ENCODE peak calls at places on chromosomes 1 and 21, in seven cellular contexts. One of them, this sample, is unnamed.

GRCh38 chr1:44941424-44942324 is 44.7 kb downstream of the EIF2B3 start:
- DNase-seq in posterior cingulate gyrus: no peak
- DNase-seq in stimulated activated naive CD4-positive, alpha-beta T cell: no peak
- DNase-seq in iPS-NIHi11: no peak
- DNase-seq in AG09309: no peak
- DNase-seq in iris pigment epithelial cell: no peak
- DNase-seq in effector CD4-positive, alpha-beta T cell: no peak
- DNase-seq in this sample: no peak

GRCh38 chr1:234986750-234987414 is 141.8 kb downstream of the TOMM20 start:
- DNase-seq in iPS-NIHi11: peak; percentile 33
- DNase-seq in effector CD4-positive, alpha-beta T cell: no peak
- DNase-seq in AG09309: no peak
- DNase-seq in iris pigment epithelial cell: peak; percentile 75
- DNase-seq in posterior cingulate gyrus: no peak
- DNase-seq in stimulated activated naive CD4-positive, alpha-beta T cell: no peak
- DNase-seq in this sample: no peak

GRCh38 chr1:244316407-244316806 is 135.3 kb downstream of the ADSS2 start:
- DNase-seq in AG09309: no peak
- DNase-seq in posterior cingulate gyrus: no peak
- DNase-seq in stimulated activated naive CD4-positive, alpha-beta T cell: no peak
- DNase-seq in iris pigment epithelial cell: no peak
- DNase-seq in effector CD4-positive, alpha-beta T cell: no peak
- DNase-seq in iPS-NIHi11: no peak
- DNase-seq in this sample: no peak

GRCh38 chr1:204523605-204524215 is 7.5 kb downstream of the MDM4 start:
- DNase-seq in stimulated activated naive CD4-positive, alpha-beta T cell: no peak
- DNase-seq in iris pigment epithelial cell: no peak
- DNase-seq in AG09309: no peak
- DNase-seq in posterior cingulate gyrus: no peak
- DNase-seq in iPS-NIHi11: no peak
- DNase-seq in effector CD4-positive, alpha-beta T cell: no peak
- DNase-seq in this sample: no peak

GRCh38 chr1:36586146-36586545 is 103.4 kb upstream of the CSF3R start:
- DNase-seq in stimulated activated naive CD4-positive, alpha-beta T cell: no peak
- DNase-seq in AG09309: no peak
- DNase-seq in posterior cingulate gyrus: no peak
- DNase-seq in effector CD4-positive, alpha-beta T cell: no peak
- DNase-seq in iris pigment epithelial cell: no peak
- DNase-seq in iPS-NIHi11: no peak
- DNase-seq in this sample: no peak

GRCh38 chr1:9038881-9039760 is 12.9 kb upstream of the SLC2A7 start:
- DNase-seq in effector CD4-positive, alpha-beta T cell: no peak
- DNase-seq in iris pigment epithelial cell: no peak
- DNase-seq in posterior cingulate gyrus: no peak
- DNase-seq in AG09309: no peak
- DNase-seq in iPS-NIHi11: no peak
- DNase-seq in stimulated activated naive CD4-positive, alpha-beta T cell: no peak
- DNase-seq in this sample: no peak

GRCh38 chr1:9874959-9875635 is 35.0 kb downstream of the CTNNBIP1 start:
- DNase-seq in posterior cingulate gyrus: peak; percentile 77
- DNase-seq in iris pigment epithelial cell: peak; percentile 57
- DNase-seq in iPS-NIHi11: peak; percentile 99
- DNase-seq in effector CD4-positive, alpha-beta T cell: peak; percentile 65
- DNase-seq in AG09309: peak; percentile 16
- DNase-seq in stimulated activated naive CD4-positive, alpha-beta T cell: peak; percentile 48
- DNase-seq in this sample: no peak

GRCh38 chr1:8408151-8408839 is 90.4 kb downstream of the SLC45A1 start:
- DNase-seq in iris pigment epithelial cell: peak; percentile 88
- DNase-seq in iPS-NIHi11: no peak
- DNase-seq in effector CD4-positive, alpha-beta T cell: no peak
- DNase-seq in posterior cingulate gyrus: no peak
- DNase-seq in stimulated activated naive CD4-positive, alpha-beta T cell: no peak
- DNase-seq in AG09309: peak; percentile 64
- DNase-seq in this sample: peak; percentile 84

GRCh38 chr1:46183119-46183842 is 7.0 kb upstream of the P3R3URF start:
- DNase-seq in posterior cingulate gyrus: no peak
- DNase-seq in iris pigment epithelial cell: peak; percentile 92
- DNase-seq in stimulated activated naive CD4-positive, alpha-beta T cell: no peak
- DNase-seq in AG09309: peak; percentile 90
- DNase-seq in iPS-NIHi11: peak; percentile 41
- DNase-seq in effector CD4-positive, alpha-beta T cell: no peak
- DNase-seq in this sample: peak; percentile 90

GRCh38 chr1:156146749-156147405 is 6.5 kb upstream of the SEMA4A start:
- DNase-seq in iris pigment epithelial cell: no peak
- DNase-seq in AG09309: no peak
- DNase-seq in effector CD4-positive, alpha-beta T cell: no peak
- DNase-seq in posterior cingulate gyrus: peak; percentile 43
- DNase-seq in iPS-NIHi11: no peak
- DNase-seq in stimulated activated naive CD4-positive, alpha-beta T cell: no peak
- DNase-seq in this sample: no peak

GRCh38 chr1:226629210-226629895 is 80.8 kb downstream of the STUM start:
- DNase-seq in stimulated activated naive CD4-positive, alpha-beta T cell: no peak
- DNase-seq in iris pigment epithelial cell: no peak
- DNase-seq in iPS-NIHi11: no peak
- DNase-seq in AG09309: no peak
- DNase-seq in posterior cingulate gyrus: peak; percentile 6
- DNase-seq in effector CD4-positive, alpha-beta T cell: no peak
- DNase-seq in this sample: no peak

GRCh38 chr1:67213164-67213563 is 46.9 kb downstream of the IL23R start:
- DNase-seq in stimulated activated naive CD4-positive, alpha-beta T cell: no peak
- DNase-seq in AG09309: no peak
- DNase-seq in effector CD4-positive, alpha-beta T cell: no peak
- DNase-seq in posterior cingulate gyrus: no peak
- DNase-seq in iris pigment epithelial cell: peak; percentile 36
- DNase-seq in iPS-NIHi11: peak; percentile 52
- DNase-seq in this sample: no peak

GRCh38 chr1:37919277-37919676 is 27.6 kb downstream of the INPP5B start:
- DNase-seq in iris pigment epithelial cell: peak; percentile 53
- DNase-seq in AG09309: no peak
- DNase-seq in posterior cingulate gyrus: no peak
- DNase-seq in iPS-NIHi11: peak; percentile 38
- DNase-seq in stimulated activated naive CD4-positive, alpha-beta T cell: no peak
- DNase-seq in effector CD4-positive, alpha-beta T cell: no peak
- DNase-seq in this sample: no peak

GRCh38 chr1:153404768-153405167 is 11.6 kb upstream of the S100A7A start:
- DNase-seq in iPS-NIHi11: peak; percentile 86
- DNase-seq in effector CD4-positive, alpha-beta T cell: peak; percentile 26
- DNase-seq in AG09309: no peak
- DNase-seq in posterior cingulate gyrus: peak; percentile 45
- DNase-seq in iris pigment epithelial cell: no peak
- DNase-seq in stimulated activated naive CD4-positive, alpha-beta T cell: peak; percentile 24
- DNase-seq in this sample: no peak

GRCh38 chr1:226882631-226883409 is 12.4 kb downstream of the PSEN2 start:
- DNase-seq in AG09309: no peak
- DNase-seq in effector CD4-positive, alpha-beta T cell: no peak
- DNase-seq in iris pigment epithelial cell: peak; percentile 61
- DNase-seq in iPS-NIHi11: no peak
- DNase-seq in stimulated activated naive CD4-positive, alpha-beta T cell: peak; percentile 53
- DNase-seq in posterior cingulate gyrus: no peak
- DNase-seq in this sample: no peak

GRCh38 chr1:9609998-9610397 is 21.3 kb downstream of the TMEM201 start:
- DNase-seq in stimulated activated naive CD4-positive, alpha-beta T cell: no peak
- DNase-seq in iris pigment epithelial cell: no peak
- DNase-seq in AG09309: no peak
- DNase-seq in iPS-NIHi11: no peak
- DNase-seq in effector CD4-positive, alpha-beta T cell: no peak
- DNase-seq in posterior cingulate gyrus: no peak
- DNase-seq in this sample: no peak

GRCh38 chr1:44019398-44020044 is 11.7 kb downstream of the SLC6A9 start:
- DNase-seq in stimulated activated naive CD4-positive, alpha-beta T cell: no peak
- DNase-seq in iPS-NIHi11: no peak
- DNase-seq in posterior cingulate gyrus: no peak
- DNase-seq in iris pigment epithelial cell: no peak
- DNase-seq in effector CD4-positive, alpha-beta T cell: no peak
- DNase-seq in AG09309: no peak
- DNase-seq in this sample: no peak

GRCh38 chr1:55310517-55310927 is 95.4 kb upstream of the USP24 start:
- DNase-seq in iPS-NIHi11: no peak
- DNase-seq in iris pigment epithelial cell: peak; percentile 100
- DNase-seq in stimulated activated naive CD4-positive, alpha-beta T cell: no peak
- DNase-seq in effector CD4-positive, alpha-beta T cell: no peak
- DNase-seq in AG09309: peak; percentile 92
- DNase-seq in posterior cingulate gyrus: no peak
- DNase-seq in this sample: peak; percentile 92

GRCh38 chr1:78617615-78618026 is 2.6 kb upstream of the IFI44L start:
- DNase-seq in iPS-NIHi11: peak; percentile 66
- DNase-seq in stimulated activated naive CD4-positive, alpha-beta T cell: peak; percentile 52
- DNase-seq in AG09309: peak; percentile 66
- DNase-seq in iris pigment epithelial cell: peak; percentile 84
- DNase-seq in effector CD4-positive, alpha-beta T cell: peak; percentile 52
- DNase-seq in posterior cingulate gyrus: peak; percentile 63
- DNase-seq in this sample: peak; percentile 51

GRCh38 chr21:44947930-44948331 is 8.1 kb downstream of the SLX9 start:
- DNase-seq in AG09309: no peak
- DNase-seq in posterior cingulate gyrus: no peak
- DNase-seq in iris pigment epithelial cell: no peak
- DNase-seq in iPS-NIHi11: no peak
- DNase-seq in effector CD4-positive, alpha-beta T cell: no peak
- DNase-seq in stimulated activated naive CD4-positive, alpha-beta T cell: no peak
- DNase-seq in this sample: no peak

GRCh38 chr1:115539736-115540135 is 102.0 kb upstream of the VANGL1 start:
- DNase-seq in effector CD4-positive, alpha-beta T cell: no peak
- DNase-seq in iris pigment epithelial cell: peak; percentile 30
- DNase-seq in stimulated activated naive CD4-positive, alpha-beta T cell: no peak
- DNase-seq in AG09309: no peak
- DNase-seq in iPS-NIHi11: no peak
- DNase-seq in posterior cingulate gyrus: no peak
- DNase-seq in this sample: no peak

GRCh38 chr1:245589827-245590421 is 435.1 kb downstream of the KIF26B start:
- DNase-seq in AG09309: no peak
- DNase-seq in stimulated activated naive CD4-positive, alpha-beta T cell: no peak
- DNase-seq in effector CD4-positive, alpha-beta T cell: no peak
- DNase-seq in iris pigment epithelial cell: no peak
- DNase-seq in posterior cingulate gyrus: no peak
- DNase-seq in iPS-NIHi11: no peak
- DNase-seq in this sample: no peak

GRCh38 chr21:28485301-28486022 is 507.2 kb downstream of the LTN1 start:
- DNase-seq in stimulated activated naive CD4-positive, alpha-beta T cell: no peak
- DNase-seq in iris pigment epithelial cell: peak; percentile 60
- DNase-seq in posterior cingulate gyrus: no peak
- DNase-seq in iPS-NIHi11: no peak
- DNase-seq in effector CD4-positive, alpha-beta T cell: no peak
- DNase-seq in AG09309: peak; percentile 68
- DNase-seq in this sample: peak; percentile 44

GRCh38 chr1:163248064-163248463 is 45.3 kb upstream of the RGS5 start:
- DNase-seq in effector CD4-positive, alpha-beta T cell: no peak
- DNase-seq in AG09309: no peak
- DNase-seq in stimulated activated naive CD4-positive, alpha-beta T cell: no peak
- DNase-seq in iris pigment epithelial cell: no peak
- DNase-seq in posterior cingulate gyrus: no peak
- DNase-seq in iPS-NIHi11: no peak
- DNase-seq in this sample: no peak

GRCh38 chr1:35111106-35111505 is 31.9 kb downstream of the ZMYM1 start:
- DNase-seq in AG09309: peak; percentile 33
- DNase-seq in posterior cingulate gyrus: no peak
- DNase-seq in iris pigment epithelial cell: peak; percentile 89
- DNase-seq in stimulated activated naive CD4-positive, alpha-beta T cell: no peak
- DNase-seq in effector CD4-positive, alpha-beta T cell: no peak
- DNase-seq in iPS-NIHi11: no peak
- DNase-seq in this sample: peak; percentile 27

GRCh38 chr1:108130812-108131211 is 69.3 kb downstream of the SLC25A24 start:
- DNase-seq in effector CD4-positive, alpha-beta T cell: no peak
- DNase-seq in iPS-NIHi11: no peak
- DNase-seq in stimulated activated naive CD4-positive, alpha-beta T cell: no peak
- DNase-seq in posterior cingulate gyrus: no peak
- DNase-seq in AG09309: no peak
- DNase-seq in iris pigment epithelial cell: no peak
- DNase-seq in this sample: no peak

GRCh38 chr1:20191266-20191665 is 4.9 kb upstream of the PLA2G2C start:
- DNase-seq in AG09309: no peak
- DNase-seq in stimulated activated naive CD4-positive, alpha-beta T cell: no peak
- DNase-seq in effector CD4-positive, alpha-beta T cell: no peak
- DNase-seq in iris pigment epithelial cell: no peak
- DNase-seq in iPS-NIHi11: no peak
- DNase-seq in posterior cingulate gyrus: no peak
- DNase-seq in this sample: no peak

GRCh38 chr1:164781980-164782379 is 223.0 kb downstream of the PBX1 start:
- DNase-seq in stimulated activated naive CD4-positive, alpha-beta T cell: no peak
- DNase-seq in posterior cingulate gyrus: no peak
- DNase-seq in iPS-NIHi11: no peak
- DNase-seq in AG09309: no peak
- DNase-seq in iris pigment epithelial cell: no peak
- DNase-seq in effector CD4-positive, alpha-beta T cell: no peak
- DNase-seq in this sample: no peak

GRCh38 chr1:200033511-200034261 is 6.2 kb downstream of the NR5A2 start:
- DNase-seq in posterior cingulate gyrus: no peak
- DNase-seq in iris pigment epithelial cell: peak; percentile 44
- DNase-seq in effector CD4-positive, alpha-beta T cell: no peak
- DNase-seq in AG09309: no peak
- DNase-seq in stimulated activated naive CD4-positive, alpha-beta T cell: no peak
- DNase-seq in iPS-NIHi11: peak; percentile 28
- DNase-seq in this sample: no peak

GRCh38 chr21:39022035-39022900 is 161.0 kb downstream of the PSMG1 start:
- DNase-seq in posterior cingulate gyrus: no peak
- DNase-seq in AG09309: no peak
- DNase-seq in iPS-NIHi11: no peak
- DNase-seq in iris pigment epithelial cell: no peak
- DNase-seq in stimulated activated naive CD4-positive, alpha-beta T cell: no peak
- DNase-seq in effector CD4-positive, alpha-beta T cell: no peak
- DNase-seq in this sample: no peak

GRCh38 chr1:162755306-162755705 is 35.2 kb upstream of the HSD17B7 start:
- DNase-seq in stimulated activated naive CD4-positive, alpha-beta T cell: no peak
- DNase-seq in posterior cingulate gyrus: no peak
- DNase-seq in AG09309: no peak
- DNase-seq in effector CD4-positive, alpha-beta T cell: no peak
- DNase-seq in iris pigment epithelial cell: no peak
- DNase-seq in iPS-NIHi11: no peak
- DNase-seq in this sample: peak; percentile 12

GRCh38 chr1:167454304-167454928 is 63.9 kb downstream of the CD247 start:
- DNase-seq in iPS-NIHi11: no peak
- DNase-seq in posterior cingulate gyrus: no peak
- DNase-seq in effector CD4-positive, alpha-beta T cell: no peak
- DNase-seq in iris pigment epithelial cell: no peak
- DNase-seq in AG09309: no peak
- DNase-seq in stimulated activated naive CD4-positive, alpha-beta T cell: no peak
- DNase-seq in this sample: no peak

GRCh38 chr1:18535391-18536210 is 54.9 kb downstream of the KLHDC7A start:
- DNase-seq in stimulated activated naive CD4-positive, alpha-beta T cell: no peak
- DNase-seq in iPS-NIHi11: no peak
- DNase-seq in posterior cingulate gyrus: no peak
- DNase-seq in AG09309: no peak
- DNase-seq in effector CD4-positive, alpha-beta T cell: no peak
- DNase-seq in iris pigment epithelial cell: no peak
- DNase-seq in this sample: no peak

GRCh38 chr1:41503507-41504125 is 19.1 kb upstream of the EDN2 start:
- DNase-seq in effector CD4-positive, alpha-beta T cell: no peak
- DNase-seq in iPS-NIHi11: no peak
- DNase-seq in iris pigment epithelial cell: no peak
- DNase-seq in AG09309: no peak
- DNase-seq in posterior cingulate gyrus: no peak
- DNase-seq in stimulated activated naive CD4-positive, alpha-beta T cell: no peak
- DNase-seq in this sample: no peak

GRCh38 chr1:156214024-156214748 is 1.4 kb downstream of the PMF1 start:
- DNase-seq in iris pigment epithelial cell: peak; percentile 79
- DNase-seq in posterior cingulate gyrus: no peak
- DNase-seq in iPS-NIHi11: no peak
- DNase-seq in effector CD4-positive, alpha-beta T cell: no peak
- DNase-seq in stimulated activated naive CD4-positive, alpha-beta T cell: no peak
- DNase-seq in AG09309: no peak
- DNase-seq in this sample: no peak

GRCh38 chr1:1213153-1213918 is 617 bp downstream of the TNFRSF4 start:
- DNase-seq in AG09309: no peak
- DNase-seq in stimulated activated naive CD4-positive, alpha-beta T cell: no peak
- DNase-seq in effector CD4-positive, alpha-beta T cell: peak; percentile 5
- DNase-seq in iPS-NIHi11: no peak
- DNase-seq in iris pigment epithelial cell: no peak
- DNase-seq in posterior cingulate gyrus: no peak
- DNase-seq in this sample: no peak

This sample was measured in GM04503.